ENCODE peak calls at places on chromosome 10, in six cellular contexts. O is HepG2, R is IMR-90, C is K562, P is SK-N-SH, W is H1. V is an unnamed sample.

GRCh38 chr10:72335394-72336258 is 19.1 kb downstream of the DNAJB12 start:
- DNase-seq in R (no peak), C (no peak), W (no peak), P (peak), O (no peak), V (no peak)

GRCh38 chr10:76883596-76883995 is 754.0 kb downstream of the KCNMA1 start:
- DNase-seq in P (no peak), C (no peak), W (no peak), O (no peak), R (no peak), V (no peak)

GRCh38 chr10:130023454-130024230 is 59.6 kb upstream of the EBF3 start:
- DNase-seq in R (no peak), P (no peak), W (no peak), O (no peak), C (no peak), V (no peak)

GRCh38 chr10:14276200-14276599 is 54.5 kb downstream of the FRMD4A start:
- DNase-seq in W (no peak), O (no peak), C (no peak), R (no peak), P (no peak), V (peak)

GRCh38 chr10:30294506-30295280 is 54.4 kb downstream of the MTPAP start:
- DNase-seq in O (no peak), P (no peak), W (no peak), R (no peak), C (no peak), V (no peak)

GRCh38 chr10:115866174-115866573 is 406.8 kb downstream of the GFRA1 start:
- DNase-seq in P (no peak), C (no peak), W (no peak), R (no peak), O (no peak), V (no peak)

GRCh38 chr10:35456175-35456574 is 119.9 kb downstream of the CCNY start:
- DNase-seq in C (no peak), W (no peak), O (no peak), R (no peak), P (no peak), V (no peak)

GRCh38 chr10:129203819-129204218 is 263.2 kb upstream of the MGMT start:
- DNase-seq in W (no peak), O (no peak), C (no peak), P (no peak), R (no peak), V (no peak)

GRCh38 chr10:127919418-127920191 is 12.7 kb downstream of the PTPRE start:
- DNase-seq in W (no peak), O (no peak), C (no peak), R (peak), P (peak), V (no peak)

GRCh38 chr10:11302181-11302580 is 284.5 kb downstream of the CELF2 start:
- DNase-seq in R (no peak), O (no peak), C (no peak), W (no peak), P (no peak), V (no peak)

GRCh38 chr10:21501731-21502370 is 23.6 kb downstream of the SKIDA1 start:
- DNase-seq in P (no peak), R (no peak), W (no peak), C (no peak), O (peak), V (no peak)

GRCh38 chr10:87660484-87661133 is 931 bp downstream of the PAPSS2 start:
- DNase-seq in W (no peak), O (no peak), R (peak), P (no peak), C (peak), V (no peak)

GRCh38 chr10:104735469-104735868 is 94.4 kb downstream of the SORCS3 start:
- DNase-seq in P (peak), O (no peak), R (no peak), W (no peak), C (no peak), V (no peak)

GRCh38 chr10:71684356-71685173 is 35.0 kb downstream of the C10orf105 start:
- DNase-seq in P (no peak), W (no peak), O (no peak), R (no peak), C (peak), V (no peak)

GRCh38 chr10:71735709-71736569 is 16.4 kb upstream of the C10orf105 start:
- DNase-seq in P (no peak), O (no peak), R (no peak), W (no peak), C (no peak), V (no peak)

GRCh38 chr10:117334075-117334474 is 41.2 kb downstream of the PDZD8 start:
- DNase-seq in O (no peak), P (no peak), C (no peak), R (peak), W (no peak), V (no peak)

GRCh38 chr10:43314626-43315025 is 47.8 kb upstream of the RASGEF1A start:
- DNase-seq in P (no peak), R (no peak), O (no peak), W (no peak), C (no peak), V (no peak)

GRCh38 chr10:119079572-119080520 is 771 bp downstream of the EIF3A start:
- DNase-seq in W (no peak), C (peak), R (peak), O (peak), P (peak), V (no peak)

GRCh38 chr10:8556321-8556720 is 501.8 kb downstream of the GATA3 start:
- DNase-seq in P (no peak), C (no peak), O (no peak), W (no peak), R (no peak), V (no peak)

GRCh38 chr10:68139451-68140272 is 30.4 kb downstream of the MYPN start:
- DNase-seq in C (no peak), R (peak), P (no peak), O (no peak), W (no peak), V (no peak)

GRCh38 chr10:11465435-11465834 is 146.0 kb downstream of the USP6NL start:
- DNase-seq in W (no peak), C (no peak), R (no peak), O (no peak), P (no peak), V (no peak)

GRCh38 chr10:116767235-116767634 is 24.9 kb upstream of the HSPA12A start:
- DNase-seq in P (no peak), R (no peak), W (no peak), C (peak), O (no peak), V (no peak)

GRCh38 chr10:32163076-32163773 is 107.0 kb upstream of the KIF5B start:
- DNase-seq in R (peak), W (no peak), P (no peak), C (no peak), O (no peak), V (no peak)

GRCh38 chr10:113704637-113705343 is 25.1 kb downstream of the CASP7 start:
- DNase-seq in C (peak), W (no peak), R (peak), O (peak), P (peak), V (no peak)

GRCh38 chr10:64773357-64773756 is 1252.2 kb downstream of the REEP3 start:
- DNase-seq in O (no peak), C (no peak), P (no peak), R (no peak), W (no peak), V (no peak)

GRCh38 chr10:64771253-64771652 is 1250.1 kb downstream of the REEP3 start:
- DNase-seq in P (peak), W (no peak), R (no peak), C (no peak), O (no peak), V (no peak)
- TF ChIP-seq RFX5 in P (peak), W (no peak), R (no peak), C (no peak), O (no peak), V (no peak)

GRCh38 chr10:47165711-47166404 is 134.1 kb upstream of the GDF10 start:
- DNase-seq in O (no peak), R (peak), C (no peak), P (no peak), W (no peak), V (no peak)

GRCh38 chr10:47166405-47166777 is 133.6 kb upstream of the GDF10 start:
- DNase-seq in P (no peak), W (no peak), O (no peak), C (no peak), R (no peak), V (no peak)

GRCh38 chr10:47165168-47165710 is 134.8 kb upstream of the GDF10 start:
- DNase-seq in C (no peak), P (no peak), R (no peak), O (no peak), W (no peak), V (no peak)

GRCh38 chr10:47164126-47164799 is 135.7 kb upstream of the GDF10 start:
- DNase-seq in C (no peak), P (no peak), W (no peak), R (peak), O (no peak), V (no peak)

DNA sequence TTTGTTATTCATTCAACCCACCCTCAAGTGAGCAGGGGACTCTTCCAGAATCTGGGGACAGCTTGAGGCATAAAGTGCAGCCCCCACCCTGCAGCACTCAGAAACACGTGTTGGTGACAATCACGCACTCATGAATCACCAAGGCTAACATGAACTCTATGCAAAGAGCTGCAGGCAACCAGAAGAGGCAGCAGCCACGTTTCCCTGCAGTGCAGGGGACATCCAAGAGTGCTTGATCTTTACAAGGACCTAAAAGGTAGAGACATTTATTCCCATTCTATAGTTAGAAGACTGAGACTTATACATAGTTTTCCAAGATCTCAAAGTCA is 135.2 kb upstream of the GDF10 start:
- DNase-seq in W (no peak), O (no peak), P (no peak), C (no peak), R (peak), V (no peak)
- H2AFZ ChIP-seq in W (no peak), O (no peak), P (no peak), C (no peak), R (peak), V (no peak)

DNA sequence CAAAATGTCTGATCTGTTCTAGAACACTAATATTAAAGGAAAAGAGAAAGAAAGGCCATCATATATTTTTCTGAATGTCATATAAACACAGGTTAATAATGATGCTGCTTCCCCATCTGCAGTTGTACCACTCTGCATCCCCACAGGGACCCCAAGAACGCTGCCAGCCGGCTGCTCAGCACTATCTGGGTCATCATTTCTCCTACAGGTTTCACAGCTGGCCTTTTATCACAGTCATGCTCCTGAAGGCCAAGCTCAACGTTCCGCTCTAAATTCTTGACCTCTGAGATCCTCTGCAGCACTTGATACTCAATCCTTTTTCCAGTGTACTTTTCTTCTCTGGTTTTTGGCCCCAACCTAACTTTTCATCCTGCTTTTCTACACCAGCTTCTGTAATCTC is 4.8 kb downstream of the IDI1 start:
- DNase-seq in C (no peak), P (no peak), O (no peak), W (no peak), R (no peak), V (no peak)
- H3K4me2 ChIP-seq in C (no peak), P (no peak), O (peak), W (no peak), R (no peak), V (peak)

DNA sequence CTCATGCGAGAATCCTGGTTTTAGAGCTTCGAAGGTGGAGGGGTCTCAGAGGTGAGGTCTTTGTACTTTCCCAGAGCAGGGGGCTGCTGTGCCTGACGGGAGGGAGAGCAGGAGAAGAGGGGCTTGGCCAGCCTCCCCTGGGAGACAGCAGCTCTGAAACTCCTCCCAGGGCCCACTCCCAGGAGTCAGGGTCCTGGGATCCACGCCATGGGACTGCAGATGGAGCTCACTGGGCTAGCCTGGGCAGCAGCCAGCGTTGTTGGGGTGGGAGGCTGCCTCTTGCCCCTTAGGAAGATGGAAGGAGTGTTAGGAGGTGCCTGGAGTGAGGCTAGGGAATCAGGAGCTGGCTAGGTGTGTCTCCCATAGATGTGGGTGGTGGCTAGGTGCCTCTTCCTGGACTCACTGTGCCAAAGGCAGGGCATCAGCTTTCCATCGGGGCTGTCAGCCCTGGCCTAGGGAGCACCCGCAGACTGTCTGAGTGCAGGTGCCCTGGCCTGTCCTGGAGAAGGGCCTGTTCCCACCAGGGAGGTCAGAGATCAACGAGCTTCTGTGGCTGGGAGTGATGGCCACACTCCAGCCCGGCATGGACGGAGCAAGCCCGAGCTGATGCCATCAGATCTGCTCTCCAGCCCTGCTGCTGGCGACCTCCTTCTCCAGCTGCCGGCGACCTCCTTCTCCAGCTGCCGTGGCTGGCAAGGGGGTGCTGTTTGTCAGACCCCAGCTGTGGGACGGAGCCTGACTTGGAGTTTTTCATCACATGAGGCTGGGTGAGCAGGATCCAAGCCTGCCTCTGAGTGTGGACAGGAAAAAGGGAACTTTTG is 111.3 kb downstream of the PTPN20 start:
- DNase-seq in R (no peak), W (no peak), P (no peak), C (no peak), O (no peak), V (no peak)
- TF ChIP-seq RFX5 in R (no peak), W (no peak), P (no peak), C (no peak), O (no peak), V (no peak)

DNA sequence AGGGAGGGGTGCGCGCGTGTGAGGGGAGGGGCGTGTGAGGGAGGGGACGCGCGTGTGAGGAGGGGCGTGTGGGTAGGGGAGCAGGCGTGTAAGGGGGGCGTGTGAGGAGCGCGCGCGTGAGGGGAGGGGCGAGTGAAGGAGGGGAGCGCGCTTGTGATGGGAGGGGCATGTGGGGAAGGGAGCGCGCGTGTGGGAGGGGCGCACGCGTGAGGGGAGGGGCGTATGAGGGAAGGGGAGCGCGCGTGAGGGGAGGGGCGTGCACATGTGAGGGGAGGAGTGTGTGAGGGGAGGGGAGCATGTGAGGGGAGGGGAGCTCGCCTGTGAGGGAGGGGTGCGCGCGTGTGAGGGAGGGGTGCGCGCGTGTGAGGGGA is 19.1 kb downstream of the MXI1 start:
- DNase-seq in R (peak), W (no peak), P (peak), O (peak), C (peak), V (no peak)
- H2AFZ ChIP-seq in R (peak), W (no peak), P (no peak), O (no peak), C (no peak), V (peak)

GRCh38 chr10:97195654-97196212 is 10.0 kb upstream of the SLIT1 start:
- DNase-seq in W (no peak), P (peak), C (no peak), R (no peak), O (no peak), V (no peak)
- H3K4me2 ChIP-seq in W (peak), P (peak), C (peak), R (peak), O (peak), V (peak)

GRCh38 chr10:15370212-15370740 is 813 bp downstream of the FAM171A1 start:
- DNase-seq in W (no peak), C (peak), P (peak), R (peak), O (no peak), V (no peak)
- TF ChIP-seq RFX5 in W (no peak), C (no peak), P (no peak), R (no peak), O (no peak), V (no peak)

GRCh38 chr10:81679291-81679690 is 195.7 kb upstream of the NRG3 start:
- DNase-seq in O (no peak), W (no peak), R (no peak), C (no peak), P (no peak), V (no peak)

DNA sequence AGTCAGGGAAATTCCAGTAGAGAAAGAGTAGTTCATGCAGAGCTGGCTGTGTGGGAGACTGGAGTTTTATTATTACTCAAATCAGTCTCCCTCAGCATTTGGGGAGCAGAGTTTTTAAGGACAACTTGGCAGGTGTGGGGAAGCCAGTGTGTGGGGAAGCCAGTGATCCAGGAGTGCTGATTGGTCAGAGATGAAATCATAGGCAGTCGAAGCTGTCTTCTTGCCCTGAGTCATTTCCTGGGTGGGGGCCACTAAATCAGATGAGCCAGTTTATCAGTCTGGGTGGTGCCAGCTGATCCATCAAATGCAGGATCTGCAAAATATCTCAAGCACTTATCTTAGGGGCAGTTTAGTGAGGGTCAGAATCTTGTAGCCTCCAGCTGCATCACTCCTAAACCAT is 194.6 kb upstream of the NRG3 start:
- DNase-seq in R (no peak), W (no peak), P (no peak), C (no peak), O (no peak), V (no peak)
- H2AFZ ChIP-seq in R (no peak), W (no peak), P (no peak), C (no peak), O (no peak), V (no peak)